ENCODE peak calls at places on chromosomes 12 and 14, in five cellular contexts. W, D, R, B and Y are unnamed samples.

GRCh38 chr12:93144109-93144508 is 215.0 kb upstream of the EEA1 start:
- DNase-seq in R (no peak), D (no peak), W (no peak), B (no peak), Y (no peak)

GRCh38 chr14:71996615-71997014 is 64.4 kb downstream of the RGS6 start:
- DNase-seq in D (no peak), B (no peak), R (no peak), W (no peak), Y (no peak)

GRCh38 chr14:101889898-101890297 is 74.5 kb upstream of the DYNC1H1 start:
- DNase-seq in D (no peak), R (no peak), W (no peak), B (no peak), Y (no peak)

GRCh38 chr12:107320031-107320928 is 226.9 kb upstream of the CRY1 start:
- DNase-seq in R (no peak), W (no peak), B (peak), D (peak), Y (peak)

GRCh38 chr14:55052259-55052930 is 948 bp downstream of the MAPK1IP1L start:
- DNase-seq in W (no peak), B (no peak), R (no peak), D (no peak), Y (no peak)

GRCh38 chr14:100556936-100557505 is 30.2 kb downstream of the BEGAIN start:
- DNase-seq in W (no peak), D (no peak), R (peak), B (no peak), Y (no peak)

GRCh38 chr14:51354846-51355245 is 114.8 kb downstream of the TMX1 start:
- DNase-seq in B (no peak), W (no peak), R (no peak), D (no peak), Y (no peak)

GRCh38 chr12:1885605-1886245 is 32.7 kb downstream of the CACNA2D4 start:
- DNase-seq in B (peak), W (no peak), D (no peak), R (no peak), Y (no peak)

GRCh38 chr12:6927379-6927991 is at the start of gene ATN1:
- DNase-seq in B (no peak), W (no peak), D (peak), R (peak), Y (peak)

GRCh38 chr14:36048667-36049066 is 127.9 kb downstream of the PTCSC3 start:
- DNase-seq in R (no peak), D (no peak), W (no peak), B (no peak), Y (no peak)

GRCh38 chr12:56375598-56376434 is 13.2 kb upstream of the APOF start:
- DNase-seq in R (no peak), B (no peak), D (no peak), W (no peak), Y (no peak)

GRCh38 chr12:108804361-108804949 is 52.9 kb downstream of the SSH1 start:
- DNase-seq in W (no peak), B (no peak), R (no peak), D (peak), Y (no peak)

GRCh38 chr12:113239811-113240331 is 18.6 kb downstream of the TPCN1 start:
- DNase-seq in D (no peak), R (no peak), B (no peak), W (no peak), Y (no peak)

GRCh38 chr12:89345830-89346740 is 6.2 kb downstream of the DUSP6 start:
- DNase-seq in W (peak), D (peak), R (no peak), B (no peak), Y (no peak)

GRCh38 chr14:28141662-28142061 is 624.9 kb upstream of the FOXG1 start:
- DNase-seq in W (no peak), B (no peak), D (no peak), R (no peak), Y (no peak)

GRCh38 chr12:81440001-81440400 is 319.1 kb downstream of the PPFIA2 start:
- DNase-seq in R (no peak), W (no peak), D (no peak), B (no peak), Y (no peak)

GRCh38 chr14:64507376-64508156 is 3.0 kb downstream of the ZBTB1 start:
- DNase-seq in W (no peak), R (no peak), B (no peak), D (no peak), Y (no peak)

GRCh38 chr12:127150479-127150878 is 1116.5 kb upstream of the TMEM132C start:
- DNase-seq in B (no peak), W (no peak), R (no peak), D (no peak), Y (no peak)

GRCh38 chr12:2212971-2213869 is 160.4 kb downstream of the CACNA1C start:
- DNase-seq in B (no peak), W (no peak), D (peak), R (no peak), Y (peak)

GRCh38 chr14:95309261-95310051 is 10.3 kb downstream of the CLMN start:
- DNase-seq in B (no peak), R (no peak), W (no peak), D (no peak), Y (no peak)
- TF ChIP-seq FOXM1 in B (no peak), R (no peak), W (no peak), D (no peak), Y (no peak)

GRCh38 chr14:73463411-73463810 is 5.1 kb upstream of the NUMB start:
- DNase-seq in W (no peak), R (no peak), B (peak), D (no peak), Y (no peak)
- TF ChIP-seq FOXM1 in W (no peak), R (no peak), B (no peak), D (no peak), Y (no peak)

DNA sequence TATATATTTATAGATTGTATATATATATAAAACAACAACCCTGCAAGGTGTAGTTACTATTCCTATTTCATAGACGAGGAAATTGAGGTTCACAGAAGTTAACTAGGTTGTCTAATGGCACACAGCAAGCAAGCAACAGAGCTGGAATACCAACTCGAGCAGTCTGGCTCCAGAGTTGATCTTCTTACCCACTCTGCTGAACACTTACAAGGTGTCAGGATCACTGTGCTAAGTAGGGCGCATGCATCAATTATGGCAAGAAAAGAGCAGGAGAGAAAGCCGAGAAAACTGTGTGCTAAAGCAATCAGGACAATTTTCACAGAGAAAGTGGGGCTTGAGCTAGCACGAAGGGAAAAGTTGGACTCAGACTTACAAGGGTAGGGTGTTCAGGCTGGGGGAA is 15.9 kb upstream of the ARMH4 start:
- DNase-seq in W (no peak), B (no peak), D (no peak), R (no peak), Y (no peak)
- TF ChIP-seq FOXM1 in W (no peak), B (no peak), D (no peak), R (no peak), Y (no peak)

GRCh38 chr12:25958254-25959068 is at the start of gene RASSF8:
- DNase-seq in R (peak), D (peak), B (peak), W (no peak), Y (peak)
- TF ChIP-seq FOXM1 in R (no peak), D (no peak), B (no peak), W (no peak), Y (no peak)

DNA sequence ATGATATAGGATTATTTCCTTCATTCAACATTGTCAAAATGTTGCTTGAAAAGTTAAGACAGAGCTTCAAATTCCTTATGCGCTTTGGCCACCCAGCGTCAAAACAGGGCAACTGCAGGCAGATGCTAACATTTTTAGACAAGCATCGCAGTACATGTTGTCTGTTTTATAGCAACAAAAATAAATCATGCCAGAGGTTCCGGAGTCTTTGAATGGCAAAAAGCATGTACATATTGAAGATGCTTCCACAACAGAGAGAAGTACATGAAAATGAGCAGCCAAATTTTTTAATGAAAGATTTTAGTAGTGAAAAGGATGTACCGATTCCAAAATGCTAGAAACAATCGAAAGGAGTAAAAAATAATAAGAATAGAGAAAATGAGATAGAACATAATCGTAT is 49.8 kb upstream of the USP15 start:
- DNase-seq in R (peak), W (no peak), B (peak), D (peak), Y (peak)
- TF ChIP-seq FOXM1 in R (no peak), W (no peak), B (no peak), D (no peak), Y (no peak)

DNA sequence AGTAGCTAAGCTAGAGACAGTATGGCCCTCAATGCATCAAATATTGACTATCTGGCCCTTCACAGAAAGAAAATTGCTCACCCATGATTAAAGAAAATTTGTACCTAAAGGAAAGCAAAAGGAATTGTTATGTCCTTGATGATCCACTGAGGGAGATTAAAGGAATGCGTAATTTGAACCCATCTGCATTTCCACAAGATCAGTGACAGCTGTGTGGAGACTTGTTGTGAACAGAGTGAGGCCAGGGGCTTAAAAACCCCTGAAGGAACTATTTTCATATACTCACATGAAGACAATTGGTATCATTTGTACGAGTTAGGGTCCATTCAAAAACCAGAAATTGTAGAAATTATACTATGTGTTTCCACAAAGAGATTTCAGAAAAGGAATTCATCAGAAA is 1908.1 kb upstream of the SEL1L start:
- DNase-seq in R (no peak), B (no peak), D (no peak), W (no peak), Y (no peak)
- TF ChIP-seq FOXM1 in R (no peak), B (no peak), D (no peak), W (no peak), Y (no peak)

GRCh38 chr12:111529424-111530368 is 69.4 kb downstream of the ATXN2 start:
- DNase-seq in W (peak), R (peak), B (peak), D (peak), Y (peak)
- TF ChIP-seq FOXM1 in W (no peak), R (no peak), B (no peak), D (no peak), Y (no peak)

DNA sequence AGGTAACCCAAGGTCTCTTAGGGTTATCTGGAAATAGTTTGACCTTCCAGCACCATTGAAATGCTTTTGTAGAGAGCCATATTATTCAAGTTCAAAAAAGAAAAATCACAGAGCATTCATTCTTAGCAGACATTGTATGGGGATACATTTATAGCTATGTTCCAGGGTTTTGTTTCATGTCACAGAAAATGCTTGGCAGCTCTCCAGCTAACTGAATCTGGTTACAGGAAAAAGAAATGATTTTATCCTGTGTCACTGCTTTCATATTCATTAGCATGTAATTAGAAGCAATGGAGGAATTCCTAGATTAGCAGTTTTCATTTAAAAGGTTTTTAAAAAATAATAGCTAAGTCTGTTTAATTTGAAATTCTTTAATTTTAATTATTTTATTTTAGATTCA is 78.9 kb downstream of the SNAPC1 start:
- DNase-seq in B (no peak), D (peak), R (no peak), W (no peak), Y (no peak)
- TF ChIP-seq FOXM1 in B (no peak), D (no peak), R (no peak), W (no peak), Y (no peak)

GRCh38 chr12:98418357-98419075 is 96.9 kb upstream of the TMPO start:
- DNase-seq in R (peak), W (no peak), B (no peak), D (peak), Y (no peak)
- TF ChIP-seq FOXM1 in R (no peak), W (no peak), B (no peak), D (no peak), Y (no peak)